ENCODE peak calls at places on chromosomes 5 and 9, in four cellular contexts. S, W, A and T are unnamed samples.

GRCh38 chr9:115157245-115157674 is 39.3 kb upstream of the TNC start:
- DNase-seq in A (peak; percentile 5), S (peak; percentile 78), W (no peak), T (no peak)

GRCh38 chr5:7873216-7873615 is 4.3 kb downstream of the MTRR start:
- DNase-seq in A (no peak), S (no peak), W (peak; percentile 27), T (no peak)

GRCh38 chr9:111297061-111297824 is 32.8 kb downstream of the OR2K2 start:
- DNase-seq in W (no peak), A (no peak), S (peak; percentile 8), T (no peak)

GRCh38 chr5:139193928-139194327 is 4.2 kb downstream of the SIL1 start:
- DNase-seq in A (no peak), S (no peak), W (no peak), T (no peak)

GRCh38 chr9:107016383-107016782 is 153.4 kb downstream of the ZNF462 start:
- DNase-seq in W (no peak), S (no peak), A (no peak), T (no peak)

GRCh38 chr9:123863164-123863855 is 66.6 kb downstream of the DENND1A start:
- DNase-seq in A (no peak), S (peak; percentile 87), W (no peak), T (no peak)

GRCh38 chr5:148746826-148747535 is 79.4 kb upstream of the ADRB2 start:
- DNase-seq in S (no peak), A (no peak), W (no peak), T (no peak)

GRCh38 chr9:127754761-127755557 is 19.9 kb upstream of the TOR2A start:
- DNase-seq in W (no peak), S (no peak), A (no peak), T (peak; percentile 79)

GRCh38 chr5:95723632-95724369 is 7.3 kb upstream of the RHOBTB3 start:
- DNase-seq in S (peak; percentile 87), A (no peak), W (no peak), T (peak; percentile 33)

GRCh38 chr5:491119-491855 is 33.0 kb downstream of the SLC9A3 start:
- DNase-seq in W (no peak), A (no peak), S (no peak), T (no peak)

GRCh38 chr5:74167930-74168315 is 472.6 kb downstream of the ENC1 start:
- DNase-seq in W (no peak), S (no peak), A (no peak), T (no peak)

GRCh38 chr5:56962286-56962685 is 10.4 kb upstream of the MIER3 start:
- DNase-seq in S (peak; percentile 48), W (no peak), A (no peak), T (no peak)

GRCh38 chr9:6739218-6739617 is 18.6 kb upstream of the KDM4C start:
- DNase-seq in S (peak; percentile 33), A (no peak), W (no peak), T (no peak)

GRCh38 chr5:113218906-113219517 is 215.8 kb downstream of the TSSK1B start:
- DNase-seq in W (no peak), S (no peak), A (no peak), T (no peak)

GRCh38 chr5:31824886-31825774 is 186.2 kb downstream of the PDZD2 start:
- DNase-seq in A (peak; percentile 59), W (no peak), S (peak; percentile 79), T (peak; percentile 62)

GRCh38 chr5:170111088-170111796 is 5.5 kb downstream of the FOXI1 start:
- DNase-seq in S (no peak), W (no peak), A (no peak), T (no peak)

GRCh38 chr9:114270120-114270975 is 52.5 kb upstream of the ORM1 start:
- DNase-seq in A (no peak), S (no peak), W (no peak), T (no peak)

GRCh38 chr9:18756712-18757125 is 276.3 kb downstream of the SAXO1 start:
- DNase-seq in S (peak; percentile 6), W (no peak), A (no peak), T (no peak)

GRCh38 chr9:121598167-121599000 is 53.0 kb upstream of the DAB2IP start:
- DNase-seq in W (no peak), A (peak; percentile 80), S (peak; percentile 77), T (peak; percentile 76)

GRCh38 chr5:157323107-157323706 is 57.3 kb downstream of the CYFIP2 start:
- DNase-seq in S (no peak), A (no peak), W (no peak), T (peak; percentile 27)

GRCh38 chr5:138463335-138464017 is 1.8 kb upstream of the EGR1 start:
- DNase-seq in A (no peak), W (no peak), S (peak; percentile 39), T (no peak)

GRCh38 chr5:14738050-14738449 is 73.5 kb downstream of the OTULIN start:
- DNase-seq in A (no peak), W (no peak), S (no peak), T (no peak)

GRCh38 chr5:131684595-131684994 is 49.6 kb upstream of the RAPGEF6 start:
- DNase-seq in W (no peak), S (no peak), A (no peak), T (no peak)

GRCh38 chr5:170757182-170757601 is 26.3 kb upstream of the GABRP start:
- DNase-seq in S (peak; percentile 61), W (no peak), A (peak; percentile 83), T (no peak)

GRCh38 chr5:43555895-43556606 is 826 bp downstream of the PAIP1 start:
- DNase-seq in S (peak; percentile 38), A (peak; percentile 64), W (peak; percentile 36), T (peak; percentile 66)

GRCh38 chr9:98794802-98795201 is 1.6 kb downstream of the ANKS6 start:
- DNase-seq in W (no peak), S (no peak), A (no peak), T (no peak)

GRCh38 chr9:33510264-33511183 is 13.5 kb upstream of the ANKRD18B start:
- DNase-seq in W (peak; percentile 12), A (peak; percentile 43), S (peak; percentile 72), T (peak; percentile 55)

GRCh38 chr9:33170464-33171156 is 3.5 kb upstream of the B4GALT1 start:
- DNase-seq in W (no peak), S (no peak), A (no peak), T (no peak)

GRCh38 chr9:110520120-110520701 is 59.3 kb downstream of the SVEP1 start:
- DNase-seq in S (peak; percentile 94), W (no peak), A (no peak), T (no peak)

GRCh38 chr5:163473613-163474243 is 13.3 kb downstream of the HMMR start:
- DNase-seq in S (peak; percentile 25), A (no peak), W (no peak), T (no peak)

GRCh38 chr5:6907320-6907918 is 194.2 kb downstream of the TENT4A start:
- DNase-seq in S (no peak), A (no peak), W (no peak), T (no peak)

GRCh38 chr5:107455111-107455544 is 215.6 kb downstream of the EFNA5 start:
- DNase-seq in A (no peak), W (no peak), S (peak; percentile 38), T (no peak)

GRCh38 chr9:19102181-19102630 is 498 bp downstream of the HAUS6 start:
- DNase-seq in S (peak; percentile 28), A (peak; percentile 6), W (peak; percentile 8), T (peak; percentile 16)

GRCh38 chr9:136282272-136282861 is 21.5 kb downstream of the CCDC187 start:
- DNase-seq in A (no peak), S (no peak), W (no peak), T (no peak)

GRCh38 chr9:100884518-100884917 is 144.0 kb upstream of the PLPPR1 start:
- DNase-seq in W (no peak), S (no peak), A (no peak), T (no peak)

GRCh38 chr9:32741706-32742105 is 41.6 kb upstream of the TMEM215 start:
- DNase-seq in W (no peak), A (peak; percentile 55), S (peak; percentile 31), T (no peak)

GRCh38 chr9:88965473-88965872 is 25.8 kb upstream of the S1PR3 start:
- DNase-seq in S (no peak), A (no peak), W (no peak), T (no peak)